ENCODE peak calls at places on chromosomes 7 and 10, in four cellular contexts. D is brain microvascular endothelial cell, V is GM10248, L is EL. G is an unnamed sample.

GRCh38 chr7:101185258-101185839 is 5.3 kb upstream of the NAT16 start:
- DNase-seq in D (peak; percentile 60), V (no peak), L (peak; percentile 73), G (no peak)

GRCh38 chr7:159095979-159096411 is 48.7 kb downstream of the VIPR2 start:
- DNase-seq in D (no peak), V (no peak), L (no peak), G (peak; percentile 48)

GRCh38 chr10:96655577-96656213 is 64.6 kb downstream of the PIK3AP1 start:
- DNase-seq in L (no peak), D (no peak), V (no peak), G (no peak)

GRCh38 chr7:50266893-50267386 is 37.6 kb upstream of the IKZF1 start:
- DNase-seq in L (no peak), V (peak; percentile 59), D (no peak), G (peak; percentile 47)

GRCh38 chr7:3650844-3651243 is 349.8 kb downstream of the SDK1 start:
- DNase-seq in L (no peak), V (no peak), D (no peak), G (no peak)

GRCh38 chr10:78755877-78756455 is 312.8 kb upstream of the ZMIZ1 start:
- DNase-seq in V (no peak), L (no peak), D (no peak), G (no peak)

GRCh38 chr7:25624001-25624400 is 395.7 kb upstream of the NPVF start:
- DNase-seq in V (no peak), D (no peak), L (no peak), G (no peak)

GRCh38 chr7:151694828-151695580 is 175.3 kb upstream of the RHEB start:
- DNase-seq in D (no peak), L (peak; percentile 45), V (no peak), G (peak; percentile 81)

GRCh38 chr10:33258951-33259350 is 75.5 kb downstream of the NRP1 start:
- DNase-seq in V (no peak), L (peak; percentile 80), D (peak; percentile 60), G (no peak)

GRCh38 chr7:141012044-141012685 is 2.6 kb downstream of the MRPS33 start:
- DNase-seq in L (peak; percentile 64), V (peak; percentile 37), D (peak; percentile 58), G (no peak)

GRCh38 chr10:89029785-89030437 is 39.3 kb downstream of the FAS start:
- DNase-seq in V (peak; percentile 39), L (peak; percentile 74), D (peak; percentile 71), G (peak; percentile 77)

GRCh38 chr7:131560061-131560460 is 3.6 kb upstream of the PODXL start:
- DNase-seq in D (no peak), V (no peak), L (no peak), G (no peak)

GRCh38 chr10:62652564-62652963 is 152.0 kb upstream of the ADO start:
- DNase-seq in L (no peak), D (no peak), V (no peak), G (no peak)

GRCh38 chr10:112570585-112570984 is 123.6 kb downstream of the VTI1A start:
- DNase-seq in L (no peak), V (no peak), D (peak; percentile 28), G (no peak)

GRCh38 chr10:30070001-30070759 is 10.8 kb upstream of the JCAD start:
- DNase-seq in V (no peak), L (no peak), D (peak; percentile 41), G (no peak)

GRCh38 chr7:84196007-84196551 is 1.5 kb upstream of the SEMA3A start:
- DNase-seq in V (no peak), L (peak; percentile 67), D (no peak), G (no peak)

GRCh38 chr10:35259769-35260397 is 76.4 kb upstream of the CCNY start:
- DNase-seq in D (peak; percentile 92), L (peak; percentile 94), V (no peak), G (no peak)

GRCh38 chr7:26265061-26265460 is 26.6 kb upstream of the SNX10 start:
- DNase-seq in V (no peak), D (no peak), L (no peak), G (no peak)

GRCh38 chr7:101595246-101595645 is 33.9 kb downstream of the MYL10 start:
- DNase-seq in L (no peak), V (no peak), D (no peak), G (no peak)

GRCh38 chr7:138768251-138768650 is 29.5 kb upstream of the TMEM213 start:
- DNase-seq in D (no peak), V (no peak), L (no peak), G (no peak)

GRCh38 chr10:132400547-132401151 is 3.6 kb downstream of the PWWP2B start:
- DNase-seq in L (no peak), V (no peak), D (no peak), G (peak; percentile 56)

GRCh38 chr7:146655928-146656797 is 539.6 kb downstream of the CNTNAP2 start:
- DNase-seq in D (no peak), V (no peak), L (no peak), G (no peak)

G was measured in Right ventricle myocardium superior.